ENCODE peak calls at places on chromosomes 3 and 15, in ten cellular contexts. S is LoVo; G is stimulated activated CD4-positive, alpha-beta T cell treated with anti-CD3 and anti-CD28 coated beads, TNF-alpha, amount 100 ng/mL, for 4 hours; Y is stimulated activated CD8-positive, alpha-beta memory T cell treated with anti-CD3 and anti-CD28 coated beads, Interleukin-15, amount 100 ng/mL, for 24 hours; D is NAMALWA; O is activated CD8-positive, alpha-beta memory T cell treated with anti-CD3 and anti-CD28 coated beads for 1 hour; F is M059J; N is C1 segment of cervical spinal cord; B is epithelial cell of esophagus; J is CD8-positive, alpha-beta memory T cell. P is an unnamed sample.
A peak's percentile ranks its signal among the peaks of the same experiment; 100 is the strongest.

GRCh38 chr15:88018865-88019626 is 237.5 kb downstream of the NTRK3 start:
- DNase-seq in S (no peak), G (no peak), Y (no peak), D (no peak), O (no peak), F (peak; percentile 67), N (no peak), B (no peak), J (no peak), P (no peak)

GRCh38 chr3:43794776-43795175 is 104.0 kb downstream of the ABHD5 start:
- DNase-seq in S (peak; percentile 8), G (no peak), Y (no peak), D (no peak), O (no peak), F (peak; percentile 60), N (no peak), B (peak; percentile 87), J (no peak), P (no peak)

GRCh38 chr3:40800343-40800742 is 275.6 kb downstream of the ZNF621 start:
- DNase-seq in S (peak; percentile 26), G (no peak), Y (no peak), D (no peak), O (no peak), F (peak; percentile 90), N (no peak), B (peak; percentile 87), J (no peak), P (no peak)

GRCh38 chr3:135228131-135228530 is 433.1 kb downstream of the EPHB1 start:
- DNase-seq in S (no peak), G (no peak), Y (no peak), D (no peak), O (no peak), F (no peak), N (no peak), B (no peak), J (no peak), P (no peak)

GRCh38 chr3:25447925-25448324 is 19.9 kb downstream of the RARB start:
- DNase-seq in S (no peak), G (no peak), Y (no peak), D (no peak), O (no peak), F (no peak), N (no peak), B (no peak), J (no peak), P (no peak)

GRCh38 chr15:77513226-77513625 is 92.5 kb downstream of the HMG20A start:
- DNase-seq in S (no peak), G (no peak), Y (no peak), D (no peak), O (no peak), F (peak; percentile 32), N (no peak), B (no peak), J (no peak), P (no peak)

GRCh38 chr3:10437995-10438901 is 67.1 kb downstream of the ATP2B2 start:
- DNase-seq in S (no peak), G (no peak), Y (no peak), D (no peak), O (no peak), F (peak; percentile 86), N (no peak), B (peak; percentile 50), J (no peak), P (no peak)

GRCh38 chr3:31829011-31829410 is 152.1 kb downstream of the OSBPL10 start:
- DNase-seq in S (no peak), G (no peak), Y (no peak), D (no peak), O (no peak), F (no peak), N (no peak), B (no peak), J (no peak), P (no peak)

GRCh38 chr15:88990185-88990679 is 77.1 kb upstream of the MFGE8 start:
- DNase-seq in S (no peak), G (no peak), Y (no peak), D (no peak), O (no peak), F (no peak), N (no peak), B (no peak), J (no peak), P (no peak)

GRCh38 chr3:13262493-13263211 is 157.5 kb downstream of the NUP210 start:
- DNase-seq in S (no peak), G (no peak), Y (no peak), D (no peak), O (no peak), F (no peak), N (no peak), B (no peak), J (no peak), P (no peak)

GRCh38 chr15:23038741-23039150 is 623 bp downstream of the TUBGCP5 start:
- DNase-seq in S (peak; percentile 47), G (no peak), Y (no peak), D (peak; percentile 68), O (no peak), F (peak; percentile 63), N (no peak), B (peak; percentile 63), J (no peak), P (no peak)

GRCh38 chr3:135215516-135215915 is 420.5 kb downstream of the EPHB1 start:
- DNase-seq in S (peak; percentile 6), G (no peak), Y (no peak), D (no peak), O (no peak), F (peak; percentile 46), N (no peak), B (peak; percentile 1), J (no peak), P (no peak)

GRCh38 chr3:172658344-172659245 is 52.3 kb downstream of the NCEH1 start:
- DNase-seq in S (peak; percentile 68), G (no peak), Y (no peak), D (no peak), O (no peak), F (peak; percentile 100), N (no peak), B (peak; percentile 80), J (no peak), P (no peak)

P was measured in CD4-positive, CD25-positive, alpha-beta regulatory T cell.